ENCODE peak calls at places on chromosomes 5 and 9, in six cellular contexts. V is GM12878, S is H1, F is GM12891, X is K562, D is HepG2. P is an unnamed sample.

GRCh38 chr5:151066920-151067319 is 13.9 kb downstream of the TNIP1 start:
- DNase-seq in X (no peak), F (no peak), V (no peak), S (no peak), D (no peak), P (no peak)

GRCh38 chr9:99803694-99804093 is 18.0 kb upstream of the NR4A3 start:
- DNase-seq in V (no peak), X (no peak), S (no peak), D (no peak), F (no peak), P (no peak)

GRCh38 chr5:38463634-38464521 is 92.6 kb downstream of the LIFR start:
- DNase-seq in F (no peak), D (peak), X (no peak), S (no peak), V (no peak), P (no peak)

GRCh38 chr5:68290260-68290674 is 74.7 kb downstream of the PIK3R1 start:
- DNase-seq in V (no peak), D (no peak), S (no peak), F (no peak), X (peak), P (no peak)

GRCh38 chr5:143258559-143259253 is 144.8 kb downstream of the NR3C1 start:
- DNase-seq in S (no peak), X (no peak), F (no peak), D (no peak), V (no peak), P (no peak)

GRCh38 chr9:91245432-91246313 is 116.0 kb downstream of the AUH start:
- DNase-seq in V (no peak), X (peak), D (no peak), F (no peak), S (no peak), P (no peak)

GRCh38 chr5:79827159-79827562 is 137.5 kb downstream of the CMYA5 start:
- DNase-seq in V (no peak), S (no peak), F (no peak), X (no peak), D (no peak), P (no peak)

GRCh38 chr5:90020575-90021535 is 388.7 kb downstream of the CETN3 start:
- DNase-seq in V (peak), D (peak), F (no peak), S (no peak), X (no peak), P (peak)

GRCh38 chr9:99489043-99489378 is 266.9 kb downstream of the SEC61B start:
- DNase-seq in V (no peak), S (no peak), F (no peak), X (no peak), D (no peak), P (no peak)

GRCh38 chr5:177985430-177986040 is 10.5 kb downstream of the PROP1 start:
- DNase-seq in F (no peak), S (no peak), V (no peak), D (no peak), X (no peak), P (no peak)

GRCh38 chr5:125152036-125152435 is 405.6 kb upstream of the ZNF608 start:
- DNase-seq in S (no peak), F (no peak), V (no peak), X (no peak), D (no peak), P (no peak)

GRCh38 chr9:120909904-120910303 is 16.7 kb downstream of the TRAF1 start:
- DNase-seq in V (no peak), S (no peak), D (no peak), F (no peak), X (no peak), P (no peak)

GRCh38 chr5:75337366-75338021 is 474 bp downstream of the HMGCR start:
- DNase-seq in X (peak), S (no peak), F (no peak), V (no peak), D (no peak), P (peak)

GRCh38 chr5:168770036-168770498 is 190.9 kb upstream of the PANK3 start:
- DNase-seq in F (no peak), S (no peak), V (no peak), X (peak), D (no peak), P (no peak)

GRCh38 chr5:55993013-55993412 is 1.8 kb downstream of the IL6ST start:
- DNase-seq in F (no peak), V (no peak), X (no peak), S (no peak), D (no peak), P (no peak)

GRCh38 chr5:69213513-69214215 is 21.0 kb upstream of the CDK7 start:
- DNase-seq in X (peak), F (no peak), S (no peak), D (peak), V (no peak), P (no peak)

GRCh38 chr5:157301066-157301465 is 35.1 kb downstream of the CYFIP2 start:
- DNase-seq in D (no peak), S (no peak), X (no peak), V (no peak), F (no peak), P (no peak)

GRCh38 chr5:87499478-87500410 is 87.0 kb upstream of the CCNH start:
- DNase-seq in S (no peak), V (no peak), X (no peak), D (no peak), F (no peak), P (no peak)
- TF ChIP-seq TAF1 in S (no peak), V (no peak), X (no peak), D (no peak), F (no peak), P (no peak)

DNA sequence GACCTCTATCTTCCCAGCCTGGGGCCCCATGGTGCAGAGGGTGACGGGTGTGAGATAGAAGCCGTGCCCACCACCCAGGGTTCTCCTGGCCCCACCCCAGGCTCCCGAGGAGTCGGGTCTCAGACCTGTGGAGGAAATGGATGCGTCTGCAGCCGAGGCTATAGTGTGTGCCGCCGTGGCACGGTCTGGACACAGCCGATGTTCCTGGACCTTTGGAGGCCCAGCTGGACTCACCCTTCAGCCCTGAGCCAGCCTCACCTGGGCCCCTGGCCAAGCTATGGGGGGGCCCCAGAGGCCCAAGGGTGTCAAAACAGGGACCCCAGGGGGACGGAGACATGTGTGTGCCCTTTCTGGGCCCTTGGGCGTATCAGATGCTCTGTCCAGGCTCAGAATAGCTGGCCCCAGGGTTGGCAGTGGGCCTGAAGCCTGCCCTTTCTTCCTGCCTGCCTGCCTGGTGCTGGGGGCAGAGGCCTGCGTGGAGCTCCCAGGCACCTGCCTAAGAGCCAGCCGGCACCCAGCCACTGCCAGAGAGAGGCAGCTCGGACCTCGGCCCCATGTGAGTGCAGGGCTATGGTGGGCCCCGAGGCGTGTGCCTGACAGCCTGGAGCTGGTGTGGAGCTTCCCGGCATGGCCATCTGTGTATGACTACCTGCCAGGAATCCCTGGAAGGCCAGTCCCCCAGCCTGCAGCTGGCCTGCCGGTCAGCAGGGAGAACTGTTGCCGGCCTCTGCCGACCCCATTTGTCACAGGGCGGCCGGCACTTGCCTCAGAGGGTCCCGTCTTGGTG is 41.8 kb downstream of the KCNT1 start:
- DNase-seq in V (no peak), X (no peak), D (no peak), S (no peak), F (no peak), P (no peak)
- TF ChIP-seq POLR2A in V (no peak), X (no peak), D (no peak), S (no peak), F (no peak), P (no peak)

GRCh38 chr9:26725573-26725972 is 167.0 kb downstream of the CAAP1 start:
- DNase-seq in X (no peak), S (no peak), V (no peak), F (no peak), D (no peak), P (no peak)
- TF ChIP-seq POLR2AphosphoS5 in X (no peak), S (no peak), V (no peak), F (no peak), D (no peak), P (no peak)

GRCh38 chr5:1415626-1416360 is 29.4 kb downstream of the SLC6A3 start:
- DNase-seq in V (no peak), D (no peak), S (no peak), X (no peak), F (no peak), P (no peak)
- TF ChIP-seq TAF1 in V (no peak), D (no peak), S (no peak), X (no peak), F (no peak), P (no peak)